ENCODE peak calls at places on chromosomes 5 and 9, in six cellular contexts. One of them, this sample, is unnamed.

GRCh38 chr5:40410231-40410861 is 269.4 kb upstream of the PTGER4 start:
- DNase-seq in neural progenitor cell: no peak
- DNase-seq in activated T-cell treated with anti-CD3 and anti-CD28 coated beads, Interleukin-2, amount 50 U/mL, for 48 hours: peak
- DNase-seq in left ventricle myocardium inferior: no peak
- DNase-seq in activated CD4-positive, alpha-beta T cell treated with anti-CD3 and anti-CD28 coated beads, Interleukin-2, amount 10 ng/mL, durations not matched to agents 7 days and 5 days: peak
- DNase-seq in heart right ventricle: peak
- DNase-seq in this sample: peak

GRCh38 chr9:93562157-93562556 is 14.2 kb upstream of the PHF2 start:
- DNase-seq in neural progenitor cell: no peak
- DNase-seq in activated T-cell treated with anti-CD3 and anti-CD28 coated beads, Interleukin-2, amount 50 U/mL, for 48 hours: no peak
- DNase-seq in left ventricle myocardium inferior: no peak
- DNase-seq in activated CD4-positive, alpha-beta T cell treated with anti-CD3 and anti-CD28 coated beads, Interleukin-2, amount 10 ng/mL, durations not matched to agents 7 days and 5 days: no peak
- DNase-seq in heart right ventricle: no peak
- DNase-seq in this sample: no peak

GRCh38 chr9:112028242-112029221 is 131.9 kb downstream of the UGCG start:
- DNase-seq in neural progenitor cell: no peak
- DNase-seq in activated T-cell treated with anti-CD3 and anti-CD28 coated beads, Interleukin-2, amount 50 U/mL, for 48 hours: no peak
- DNase-seq in left ventricle myocardium inferior: no peak
- DNase-seq in activated CD4-positive, alpha-beta T cell treated with anti-CD3 and anti-CD28 coated beads, Interleukin-2, amount 10 ng/mL, durations not matched to agents 7 days and 5 days: peak
- DNase-seq in heart right ventricle: no peak
- DNase-seq in this sample: no peak

GRCh38 chr5:42309865-42310264 is 113.4 kb upstream of the GHR start:
- DNase-seq in neural progenitor cell: no peak
- DNase-seq in activated T-cell treated with anti-CD3 and anti-CD28 coated beads, Interleukin-2, amount 50 U/mL, for 48 hours: no peak
- DNase-seq in left ventricle myocardium inferior: no peak
- DNase-seq in activated CD4-positive, alpha-beta T cell treated with anti-CD3 and anti-CD28 coated beads, Interleukin-2, amount 10 ng/mL, durations not matched to agents 7 days and 5 days: no peak
- DNase-seq in heart right ventricle: no peak
- DNase-seq in this sample: no peak

GRCh38 chr5:127080001-127080478 is 6.7 kb upstream of the C5orf63 start:
- DNase-seq in neural progenitor cell: peak
- DNase-seq in activated T-cell treated with anti-CD3 and anti-CD28 coated beads, Interleukin-2, amount 50 U/mL, for 48 hours: no peak
- DNase-seq in left ventricle myocardium inferior: no peak
- DNase-seq in activated CD4-positive, alpha-beta T cell treated with anti-CD3 and anti-CD28 coated beads, Interleukin-2, amount 10 ng/mL, durations not matched to agents 7 days and 5 days: no peak
- DNase-seq in heart right ventricle: no peak
- DNase-seq in this sample: no peak

GRCh38 chr5:135234242-135235000 is 164.6 kb downstream of the MACROH2A1 start:
- DNase-seq in neural progenitor cell: no peak
- DNase-seq in activated T-cell treated with anti-CD3 and anti-CD28 coated beads, Interleukin-2, amount 50 U/mL, for 48 hours: no peak
- DNase-seq in left ventricle myocardium inferior: no peak
- DNase-seq in activated CD4-positive, alpha-beta T cell treated with anti-CD3 and anti-CD28 coated beads, Interleukin-2, amount 10 ng/mL, durations not matched to agents 7 days and 5 days: no peak
- DNase-seq in heart right ventricle: no peak
- DNase-seq in this sample: no peak

GRCh38 chr9:136228107-136228875 is 17.3 kb downstream of the QSOX2 start:
- DNase-seq in neural progenitor cell: no peak
- DNase-seq in activated T-cell treated with anti-CD3 and anti-CD28 coated beads, Interleukin-2, amount 50 U/mL, for 48 hours: peak
- DNase-seq in left ventricle myocardium inferior: no peak
- DNase-seq in activated CD4-positive, alpha-beta T cell treated with anti-CD3 and anti-CD28 coated beads, Interleukin-2, amount 10 ng/mL, durations not matched to agents 7 days and 5 days: no peak
- DNase-seq in heart right ventricle: no peak
- DNase-seq in this sample: no peak

GRCh38 chr9:130459151-130459550 is 14.4 kb downstream of the ASS1 start:
- DNase-seq in neural progenitor cell: no peak
- DNase-seq in activated T-cell treated with anti-CD3 and anti-CD28 coated beads, Interleukin-2, amount 50 U/mL, for 48 hours: no peak
- DNase-seq in left ventricle myocardium inferior: no peak
- DNase-seq in activated CD4-positive, alpha-beta T cell treated with anti-CD3 and anti-CD28 coated beads, Interleukin-2, amount 10 ng/mL, durations not matched to agents 7 days and 5 days: no peak
- DNase-seq in heart right ventricle: no peak
- DNase-seq in this sample: no peak

GRCh38 chr5:145777445-145778063 is 57.6 kb downstream of the PRELID2 start:
- DNase-seq in neural progenitor cell: no peak
- DNase-seq in activated T-cell treated with anti-CD3 and anti-CD28 coated beads, Interleukin-2, amount 50 U/mL, for 48 hours: no peak
- DNase-seq in left ventricle myocardium inferior: no peak
- DNase-seq in activated CD4-positive, alpha-beta T cell treated with anti-CD3 and anti-CD28 coated beads, Interleukin-2, amount 10 ng/mL, durations not matched to agents 7 days and 5 days: no peak
- DNase-seq in heart right ventricle: no peak
- DNase-seq in this sample: no peak

GRCh38 chr9:128225770-128226753 is 22.9 kb downstream of the DNM1 start:
- DNase-seq in neural progenitor cell: no peak
- DNase-seq in activated T-cell treated with anti-CD3 and anti-CD28 coated beads, Interleukin-2, amount 50 U/mL, for 48 hours: no peak
- DNase-seq in left ventricle myocardium inferior: no peak
- DNase-seq in activated CD4-positive, alpha-beta T cell treated with anti-CD3 and anti-CD28 coated beads, Interleukin-2, amount 10 ng/mL, durations not matched to agents 7 days and 5 days: no peak
- DNase-seq in heart right ventricle: no peak
- DNase-seq in this sample: no peak

GRCh38 chr9:86946712-86947145 is 577 bp downstream of the GAS1 start:
- DNase-seq in neural progenitor cell: no peak
- DNase-seq in activated T-cell treated with anti-CD3 and anti-CD28 coated beads, Interleukin-2, amount 50 U/mL, for 48 hours: peak
- DNase-seq in left ventricle myocardium inferior: peak
- DNase-seq in activated CD4-positive, alpha-beta T cell treated with anti-CD3 and anti-CD28 coated beads, Interleukin-2, amount 10 ng/mL, durations not matched to agents 7 days and 5 days: peak
- DNase-seq in heart right ventricle: peak
- DNase-seq in this sample: peak

GRCh38 chr5:56561-57290 is 35.2 kb upstream of the PLEKHG4B start:
- DNase-seq in neural progenitor cell: peak
- DNase-seq in activated T-cell treated with anti-CD3 and anti-CD28 coated beads, Interleukin-2, amount 50 U/mL, for 48 hours: no peak
- DNase-seq in left ventricle myocardium inferior: no peak
- DNase-seq in activated CD4-positive, alpha-beta T cell treated with anti-CD3 and anti-CD28 coated beads, Interleukin-2, amount 10 ng/mL, durations not matched to agents 7 days and 5 days: peak
- DNase-seq in heart right ventricle: no peak
- DNase-seq in this sample: peak

GRCh38 chr5:80487829-80488708 is at the start of gene FAM151B:
- DNase-seq in neural progenitor cell: peak
- DNase-seq in activated T-cell treated with anti-CD3 and anti-CD28 coated beads, Interleukin-2, amount 50 U/mL, for 48 hours: peak
- DNase-seq in left ventricle myocardium inferior: peak
- DNase-seq in activated CD4-positive, alpha-beta T cell treated with anti-CD3 and anti-CD28 coated beads, Interleukin-2, amount 10 ng/mL, durations not matched to agents 7 days and 5 days: peak
- DNase-seq in heart right ventricle: peak
- DNase-seq in this sample: no peak

GRCh38 chr9:129610473-129611301 is 10.2 kb downstream of the C9orf50 start:
- DNase-seq in neural progenitor cell: peak
- DNase-seq in activated T-cell treated with anti-CD3 and anti-CD28 coated beads, Interleukin-2, amount 50 U/mL, for 48 hours: peak
- DNase-seq in left ventricle myocardium inferior: peak
- DNase-seq in activated CD4-positive, alpha-beta T cell treated with anti-CD3 and anti-CD28 coated beads, Interleukin-2, amount 10 ng/mL, durations not matched to agents 7 days and 5 days: peak
- DNase-seq in heart right ventricle: peak
- DNase-seq in this sample: no peak

GRCh38 chr5:9534881-9535517 is 10.9 kb downstream of the SEMA5A start:
- DNase-seq in neural progenitor cell: no peak
- DNase-seq in activated T-cell treated with anti-CD3 and anti-CD28 coated beads, Interleukin-2, amount 50 U/mL, for 48 hours: no peak
- DNase-seq in left ventricle myocardium inferior: no peak
- DNase-seq in activated CD4-positive, alpha-beta T cell treated with anti-CD3 and anti-CD28 coated beads, Interleukin-2, amount 10 ng/mL, durations not matched to agents 7 days and 5 days: no peak
- DNase-seq in heart right ventricle: peak
- DNase-seq in this sample: no peak

GRCh38 chr9:74775401-74775800 is 112.3 kb downstream of the TRPM6 start:
- DNase-seq in neural progenitor cell: no peak
- DNase-seq in activated T-cell treated with anti-CD3 and anti-CD28 coated beads, Interleukin-2, amount 50 U/mL, for 48 hours: no peak
- DNase-seq in left ventricle myocardium inferior: no peak
- DNase-seq in activated CD4-positive, alpha-beta T cell treated with anti-CD3 and anti-CD28 coated beads, Interleukin-2, amount 10 ng/mL, durations not matched to agents 7 days and 5 days: no peak
- DNase-seq in heart right ventricle: no peak
- DNase-seq in this sample: no peak

GRCh38 chr5:131685514-131686171 is 50.6 kb upstream of the RAPGEF6 start:
- DNase-seq in neural progenitor cell: no peak
- DNase-seq in activated T-cell treated with anti-CD3 and anti-CD28 coated beads, Interleukin-2, amount 50 U/mL, for 48 hours: no peak
- DNase-seq in left ventricle myocardium inferior: no peak
- DNase-seq in activated CD4-positive, alpha-beta T cell treated with anti-CD3 and anti-CD28 coated beads, Interleukin-2, amount 10 ng/mL, durations not matched to agents 7 days and 5 days: no peak
- DNase-seq in heart right ventricle: no peak
- DNase-seq in this sample: no peak

GRCh38 chr5:129915415-129915814 is 11.2 kb downstream of the CHSY3 start:
- DNase-seq in neural progenitor cell: no peak
- DNase-seq in activated T-cell treated with anti-CD3 and anti-CD28 coated beads, Interleukin-2, amount 50 U/mL, for 48 hours: no peak
- DNase-seq in left ventricle myocardium inferior: no peak
- DNase-seq in activated CD4-positive, alpha-beta T cell treated with anti-CD3 and anti-CD28 coated beads, Interleukin-2, amount 10 ng/mL, durations not matched to agents 7 days and 5 days: no peak
- DNase-seq in heart right ventricle: no peak
- DNase-seq in this sample: no peak

This sample was measured in Jurkat, Clone E6-1.